ENCODE peak calls at places on chromosome 1, in five cellular contexts. F is stimulated activated CD8-positive, alpha-beta memory T cell treated with anti-CD3 and anti-CD28 coated beads, Interleukin-4, amount 100 ng/mL, for 4 hours; K is neuronal stem cell; L is T-helper 2 cell; O is Right ventricle myocardium inferior. V is an unnamed sample.
A peak's percentile ranks its signal among the peaks of the same experiment; 100 is the strongest.

GRCh38 chr1:200374569-200375312 is 35.1 kb downstream of the ZNF281 start:
- DNase-seq in L (no peak), K (no peak), F (no peak), O (no peak), V (no peak)

GRCh38 chr1:239140968-239141367 is 245.4 kb upstream of the CHRM3 start:
- DNase-seq in L (no peak), O (no peak), F (no peak), K (no peak), V (no peak)

GRCh38 chr1:160625725-160626498 is 20.9 kb downstream of the SLAMF1 start:
- DNase-seq in K (no peak), L (peak; percentile 49), F (peak; percentile 44), O (no peak), V (peak; percentile 64)

GRCh38 chr1:23548704-23549143 is 10.6 kb downstream of the ID3 start:
- DNase-seq in K (no peak), L (no peak), O (peak; percentile 79), F (no peak), V (no peak)

GRCh38 chr1:1149416-1149815 is 24.3 kb upstream of the TTLL10 start:
- DNase-seq in O (no peak), K (no peak), L (no peak), F (no peak), V (no peak)

GRCh38 chr1:98460136-98460535 is 201.4 kb upstream of the SNX7 start:
- DNase-seq in K (no peak), O (no peak), L (no peak), F (no peak), V (no peak)

GRCh38 chr1:54845772-54846171 is 41.2 kb downstream of the DHCR24 start:
- DNase-seq in F (no peak), L (no peak), O (no peak), K (no peak), V (no peak)

GRCh38 chr1:38814444-38814983 is 45.1 kb downstream of the RRAGC start:
- DNase-seq in L (no peak), O (no peak), F (no peak), K (no peak), V (no peak)

GRCh38 chr1:81304187-81304586 is 496.5 kb upstream of the ADGRL2 start:
- DNase-seq in K (no peak), L (no peak), F (no peak), O (no peak), V (no peak)

GRCh38 chr1:203505526-203506189 is 11.7 kb downstream of the OPTC start:
- DNase-seq in O (no peak), K (no peak), F (no peak), L (no peak), V (no peak)

GRCh38 chr1:221621683-221622082 is 120.2 kb downstream of the DUSP10 start:
- DNase-seq in F (no peak), L (no peak), K (no peak), O (no peak), V (no peak)

GRCh38 chr1:84853743-84854721 is 39.0 kb downstream of the LPAR3 start:
- DNase-seq in L (no peak), K (no peak), O (no peak), F (no peak), V (peak; percentile 53)

GRCh38 chr1:235809949-235810348 is 56.8 kb downstream of the LYST start:
- DNase-seq in O (no peak), L (no peak), F (no peak), K (no peak), V (no peak)

GRCh38 chr1:47969478-47969877 is 27.7 kb downstream of the TRABD2B start:
- DNase-seq in L (no peak), F (no peak), K (no peak), O (no peak), V (no peak)

GRCh38 chr1:9195651-9196050 is 38.9 kb upstream of the H6PD start:
- DNase-seq in F (no peak), O (no peak), L (no peak), K (no peak), V (no peak)

GRCh38 chr1:198109316-198109715 is 47.5 kb upstream of the NEK7 start:
- DNase-seq in L (no peak), K (no peak), O (no peak), F (no peak), V (no peak)

GRCh38 chr1:111406325-111406768 is 21.2 kb downstream of the OVGP1 start:
- DNase-seq in O (no peak), L (no peak), F (peak; percentile 1), K (no peak), V (no peak)

GRCh38 chr1:78839704-78840277 is 166.7 kb downstream of the ADGRL4 start:
- DNase-seq in K (peak; percentile 48), O (no peak), F (no peak), L (no peak), V (no peak)

GRCh38 chr1:119984771-119985170 is 84.7 kb downstream of the NOTCH2 start:
- DNase-seq in F (no peak), O (no peak), L (no peak), K (no peak), V (no peak)

GRCh38 chr1:225374996-225375395 is 52.8 kb downstream of the LBR start:
- DNase-seq in L (no peak), K (no peak), F (no peak), O (no peak), V (no peak)

GRCh38 chr1:189851806-189852367 is 625.8 kb downstream of the BRINP3 start:
- DNase-seq in F (no peak), L (no peak), K (no peak), O (no peak), V (no peak)

GRCh38 chr1:237012789-237013383 is 8.6 kb upstream of the MT1HL1 start:
- DNase-seq in O (peak; percentile 87), L (no peak), F (no peak), K (no peak), V (no peak)

GRCh38 chr1:153882296-153882912 is 40.4 kb downstream of the GATAD2B start:
- DNase-seq in F (no peak), L (no peak), K (no peak), O (no peak), V (no peak)

GRCh38 chr1:203216274-203217138 is 13.0 kb downstream of the CHIT1 start:
- DNase-seq in F (peak; percentile 18), L (peak; percentile 18), O (no peak), K (peak; percentile 84), V (peak; percentile 52)

GRCh38 chr1:220094016-220094911 is at the start of gene IARS2:
- DNase-seq in L (peak; percentile 89), O (peak; percentile 94), F (peak; percentile 88), K (peak; percentile 78), V (peak; percentile 91)

GRCh38 chr1:85142753-85143152 is 58.1 kb downstream of the SYDE2 start:
- DNase-seq in O (peak; percentile 72), F (no peak), L (no peak), K (no peak), V (no peak)

V was measured in naive thymus-derived CD4-positive, alpha-beta T cell.